ENCODE peak calls at places on chromosomes 16 and 17, in eight cellular contexts. One of them, this sample, is unnamed.

GRCh38 chr17:29733151-29733550 is 110.4 kb upstream of the CORO6 start:
- DNase-seq in left ventricle myocardium inferior: no peak
- DNase-seq in PC-3: peak; percentile 40
- DNase-seq in activated T-helper 1 cell treated with Interleukin-2 at 50 U/mL for 16 hours: no peak
- DNase-seq in A172: no peak
- DNase-seq in iris pigment epithelial cell: peak; percentile 82
- DNase-seq in HS-5: no peak
- DNase-seq in HTR-8/SVneo: no peak
- DNase-seq in this sample: no peak

GRCh38 chr17:48539177-48539576 is 5.7 kb downstream of the HOXB2 start:
- DNase-seq in iris pigment epithelial cell: peak; percentile 78
- DNase-seq in A172: peak; percentile 98
- DNase-seq in HS-5: no peak
- DNase-seq in PC-3: peak; percentile 57
- DNase-seq in activated T-helper 1 cell treated with Interleukin-2 at 50 U/mL for 16 hours: no peak
- DNase-seq in left ventricle myocardium inferior: no peak
- DNase-seq in HTR-8/SVneo: peak; percentile 62
- DNase-seq in this sample: no peak

GRCh38 chr17:62765351-62765750 is 42.8 kb downstream of the MARCHF10 start:
- DNase-seq in HS-5: no peak
- DNase-seq in A172: no peak
- DNase-seq in PC-3: no peak
- DNase-seq in HTR-8/SVneo: no peak
- DNase-seq in iris pigment epithelial cell: no peak
- DNase-seq in left ventricle myocardium inferior: no peak
- DNase-seq in activated T-helper 1 cell treated with Interleukin-2 at 50 U/mL for 16 hours: no peak
- DNase-seq in this sample: no peak

GRCh38 chr17:49146620-49147306 is 14.2 kb downstream of the B4GALNT2 start:
- DNase-seq in activated T-helper 1 cell treated with Interleukin-2 at 50 U/mL for 16 hours: no peak
- DNase-seq in iris pigment epithelial cell: peak; percentile 100
- DNase-seq in left ventricle myocardium inferior: no peak
- DNase-seq in HTR-8/SVneo: peak; percentile 97
- DNase-seq in A172: peak; percentile 98
- DNase-seq in PC-3: peak; percentile 99
- DNase-seq in HS-5: peak; percentile 100
- DNase-seq in this sample: no peak

GRCh38 chr17:62805234-62805633 is 2.9 kb downstream of the MARCHF10 start:
- DNase-seq in left ventricle myocardium inferior: no peak
- DNase-seq in HS-5: no peak
- DNase-seq in iris pigment epithelial cell: no peak
- DNase-seq in activated T-helper 1 cell treated with Interleukin-2 at 50 U/mL for 16 hours: no peak
- DNase-seq in PC-3: no peak
- DNase-seq in A172: no peak
- DNase-seq in HTR-8/SVneo: no peak
- DNase-seq in this sample: no peak

GRCh38 chr17:32335647-32336046 is 6.3 kb downstream of the C17orf75 start:
- DNase-seq in PC-3: no peak
- DNase-seq in left ventricle myocardium inferior: no peak
- DNase-seq in HTR-8/SVneo: no peak
- DNase-seq in iris pigment epithelial cell: peak; percentile 88
- DNase-seq in A172: peak; percentile 69
- DNase-seq in activated T-helper 1 cell treated with Interleukin-2 at 50 U/mL for 16 hours: no peak
- DNase-seq in HS-5: peak; percentile 58
- DNase-seq in this sample: no peak

GRCh38 chr16:29727452-29727851 is 18.3 kb downstream of the C16orf54 start:
- DNase-seq in HS-5: no peak
- DNase-seq in A172: no peak
- DNase-seq in activated T-helper 1 cell treated with Interleukin-2 at 50 U/mL for 16 hours: no peak
- DNase-seq in PC-3: no peak
- DNase-seq in iris pigment epithelial cell: no peak
- DNase-seq in HTR-8/SVneo: no peak
- DNase-seq in left ventricle myocardium inferior: no peak
- DNase-seq in this sample: no peak

GRCh38 chr16:58563235-58563634 is 47.9 kb downstream of the SETD6 start:
- DNase-seq in activated T-helper 1 cell treated with Interleukin-2 at 50 U/mL for 16 hours: no peak
- DNase-seq in HTR-8/SVneo: peak; percentile 29
- DNase-seq in iris pigment epithelial cell: peak; percentile 79
- DNase-seq in HS-5: peak; percentile 54
- DNase-seq in A172: peak; percentile 53
- DNase-seq in left ventricle myocardium inferior: no peak
- DNase-seq in PC-3: peak; percentile 74
- DNase-seq in this sample: no peak

GRCh38 chr17:64020068-64020766 is at the start of gene ICAM2:
- DNase-seq in A172: no peak
- DNase-seq in PC-3: no peak
- DNase-seq in HTR-8/SVneo: no peak
- DNase-seq in iris pigment epithelial cell: no peak
- DNase-seq in HS-5: no peak
- DNase-seq in left ventricle myocardium inferior: peak; percentile 61
- DNase-seq in activated T-helper 1 cell treated with Interleukin-2 at 50 U/mL for 16 hours: peak; percentile 84
- DNase-seq in this sample: peak; percentile 91

GRCh38 chr17:81858967-81859905 is 1.1 kb downstream of the P4HB start:
- DNase-seq in HTR-8/SVneo: no peak
- DNase-seq in iris pigment epithelial cell: peak; percentile 39
- DNase-seq in left ventricle myocardium inferior: no peak
- DNase-seq in activated T-helper 1 cell treated with Interleukin-2 at 50 U/mL for 16 hours: no peak
- DNase-seq in PC-3: peak; percentile 24
- DNase-seq in A172: no peak
- DNase-seq in HS-5: no peak
- DNase-seq in this sample: peak; percentile 38

GRCh38 chr16:28163699-28164584 is 47.8 kb downstream of the XPO6 start:
- DNase-seq in activated T-helper 1 cell treated with Interleukin-2 at 50 U/mL for 16 hours: no peak
- DNase-seq in A172: no peak
- DNase-seq in HS-5: no peak
- DNase-seq in HTR-8/SVneo: no peak
- DNase-seq in PC-3: no peak
- DNase-seq in left ventricle myocardium inferior: no peak
- DNase-seq in iris pigment epithelial cell: peak; percentile 84
- DNase-seq in this sample: no peak

GRCh38 chr17:50055055-50055425 is 870 bp upstream of the ITGA3 start:
- DNase-seq in HTR-8/SVneo: no peak
- DNase-seq in activated T-helper 1 cell treated with Interleukin-2 at 50 U/mL for 16 hours: no peak
- DNase-seq in A172: peak; percentile 57
- DNase-seq in PC-3: peak; percentile 95
- DNase-seq in iris pigment epithelial cell: no peak
- DNase-seq in left ventricle myocardium inferior: no peak
- DNase-seq in HS-5: no peak
- DNase-seq in this sample: peak; percentile 12

GRCh38 chr16:63913278-63913677 is 1208.6 kb downstream of the CDH11 start:
- DNase-seq in HS-5: no peak
- DNase-seq in iris pigment epithelial cell: no peak
- DNase-seq in activated T-helper 1 cell treated with Interleukin-2 at 50 U/mL for 16 hours: no peak
- DNase-seq in PC-3: no peak
- DNase-seq in HTR-8/SVneo: no peak
- DNase-seq in left ventricle myocardium inferior: no peak
- DNase-seq in A172: no peak
- DNase-seq in this sample: no peak

GRCh38 chr17:50689251-50689650 is 18.5 kb downstream of the ANKRD40 start:
- DNase-seq in A172: peak; percentile 75
- DNase-seq in left ventricle myocardium inferior: no peak
- DNase-seq in PC-3: peak; percentile 57
- DNase-seq in iris pigment epithelial cell: peak; percentile 56
- DNase-seq in HS-5: no peak
- DNase-seq in HTR-8/SVneo: peak; percentile 69
- DNase-seq in activated T-helper 1 cell treated with Interleukin-2 at 50 U/mL for 16 hours: no peak
- DNase-seq in this sample: no peak

GRCh38 chr16:8943001-8943763 is 20.5 kb downstream of the USP7 start:
- DNase-seq in HTR-8/SVneo: no peak
- DNase-seq in activated T-helper 1 cell treated with Interleukin-2 at 50 U/mL for 16 hours: no peak
- DNase-seq in PC-3: no peak
- DNase-seq in iris pigment epithelial cell: no peak
- DNase-seq in left ventricle myocardium inferior: no peak
- DNase-seq in HS-5: no peak
- DNase-seq in A172: no peak
- DNase-seq in this sample: no peak

GRCh38 chr17:82592751-82593589 is 55.3 kb downstream of the WDR45B start:
- DNase-seq in A172: peak; percentile 67
- DNase-seq in HTR-8/SVneo: peak; percentile 39
- DNase-seq in left ventricle myocardium inferior: peak; percentile 54
- DNase-seq in PC-3: peak; percentile 83
- DNase-seq in activated T-helper 1 cell treated with Interleukin-2 at 50 U/mL for 16 hours: peak; percentile 39
- DNase-seq in HS-5: no peak
- DNase-seq in iris pigment epithelial cell: peak; percentile 74
- DNase-seq in this sample: peak; percentile 83

GRCh38 chr17:66619196-66619595 is 215.7 kb upstream of the CACNG5 start:
- DNase-seq in left ventricle myocardium inferior: no peak
- DNase-seq in PC-3: no peak
- DNase-seq in iris pigment epithelial cell: no peak
- DNase-seq in activated T-helper 1 cell treated with Interleukin-2 at 50 U/mL for 16 hours: no peak
- DNase-seq in A172: no peak
- DNase-seq in HS-5: no peak
- DNase-seq in HTR-8/SVneo: no peak
- DNase-seq in this sample: no peak

GRCh38 chr17:7632492-7632894 is 2.6 kb downstream of the SHBG start:
- DNase-seq in left ventricle myocardium inferior: no peak
- DNase-seq in HTR-8/SVneo: peak; percentile 65
- DNase-seq in iris pigment epithelial cell: peak; percentile 50
- DNase-seq in A172: peak; percentile 59
- DNase-seq in PC-3: peak; percentile 58
- DNase-seq in activated T-helper 1 cell treated with Interleukin-2 at 50 U/mL for 16 hours: no peak
- DNase-seq in HS-5: no peak
- DNase-seq in this sample: no peak

GRCh38 chr17:13634001-13634400 is 32.3 kb upstream of the HS3ST3A1 start:
- DNase-seq in iris pigment epithelial cell: peak; percentile 54
- DNase-seq in A172: no peak
- DNase-seq in HTR-8/SVneo: no peak
- DNase-seq in HS-5: peak; percentile 49
- DNase-seq in activated T-helper 1 cell treated with Interleukin-2 at 50 U/mL for 16 hours: no peak
- DNase-seq in left ventricle myocardium inferior: no peak
- DNase-seq in PC-3: no peak
- DNase-seq in this sample: no peak

GRCh38 chr16:30965436-30965835 is 7.9 kb downstream of the SETD1A start:
- DNase-seq in PC-3: no peak
- DNase-seq in left ventricle myocardium inferior: no peak
- DNase-seq in activated T-helper 1 cell treated with Interleukin-2 at 50 U/mL for 16 hours: no peak
- DNase-seq in iris pigment epithelial cell: no peak
- DNase-seq in HS-5: no peak
- DNase-seq in HTR-8/SVneo: no peak
- DNase-seq in A172: no peak
- DNase-seq in this sample: no peak

GRCh38 chr17:72569193-72569946 is 448.6 kb downstream of the SOX9 start:
- DNase-seq in A172: no peak
- DNase-seq in HS-5: no peak
- DNase-seq in HTR-8/SVneo: no peak
- DNase-seq in iris pigment epithelial cell: no peak
- DNase-seq in activated T-helper 1 cell treated with Interleukin-2 at 50 U/mL for 16 hours: no peak
- DNase-seq in left ventricle myocardium inferior: no peak
- DNase-seq in PC-3: no peak
- DNase-seq in this sample: no peak

GRCh38 chr16:19410435-19411153 is 7.1 kb upstream of the TMC5 start:
- DNase-seq in left ventricle myocardium inferior: no peak
- DNase-seq in PC-3: peak; percentile 53
- DNase-seq in A172: no peak
- DNase-seq in activated T-helper 1 cell treated with Interleukin-2 at 50 U/mL for 16 hours: no peak
- DNase-seq in HTR-8/SVneo: no peak
- DNase-seq in HS-5: no peak
- DNase-seq in iris pigment epithelial cell: no peak
- DNase-seq in this sample: no peak

GRCh38 chr16:51450913-51451312 is 299.8 kb upstream of the SALL1 start:
- DNase-seq in HS-5: no peak
- DNase-seq in HTR-8/SVneo: no peak
- DNase-seq in activated T-helper 1 cell treated with Interleukin-2 at 50 U/mL for 16 hours: no peak
- DNase-seq in left ventricle myocardium inferior: no peak
- DNase-seq in iris pigment epithelial cell: no peak
- DNase-seq in PC-3: no peak
- DNase-seq in A172: no peak
- DNase-seq in this sample: no peak

GRCh38 chr17:49341356-49341755 is 20.7 kb downstream of the ZNF652 start:
- DNase-seq in iris pigment epithelial cell: no peak
- DNase-seq in HS-5: no peak
- DNase-seq in PC-3: no peak
- DNase-seq in A172: no peak
- DNase-seq in left ventricle myocardium inferior: no peak
- DNase-seq in activated T-helper 1 cell treated with Interleukin-2 at 50 U/mL for 16 hours: no peak
- DNase-seq in HTR-8/SVneo: no peak
- DNase-seq in this sample: no peak

GRCh38 chr17:15364615-15365014 is 23.2 kb upstream of the TEKT3 start:
- DNase-seq in HTR-8/SVneo: no peak
- DNase-seq in PC-3: peak; percentile 29
- DNase-seq in HS-5: no peak
- DNase-seq in iris pigment epithelial cell: peak; percentile 11
- DNase-seq in A172: no peak
- DNase-seq in activated T-helper 1 cell treated with Interleukin-2 at 50 U/mL for 16 hours: no peak
- DNase-seq in left ventricle myocardium inferior: no peak
- DNase-seq in this sample: no peak

GRCh38 chr16:28527985-28528384 is 10.8 kb downstream of the NUPR1 start:
- DNase-seq in HS-5: no peak
- DNase-seq in HTR-8/SVneo: no peak
- DNase-seq in activated T-helper 1 cell treated with Interleukin-2 at 50 U/mL for 16 hours: no peak
- DNase-seq in A172: no peak
- DNase-seq in left ventricle myocardium inferior: no peak
- DNase-seq in iris pigment epithelial cell: no peak
- DNase-seq in PC-3: no peak
- DNase-seq in this sample: no peak

GRCh38 chr17:69179227-69179952 is 37.7 kb upstream of the ABCA6 start:
- DNase-seq in iris pigment epithelial cell: peak; percentile 82
- DNase-seq in activated T-helper 1 cell treated with Interleukin-2 at 50 U/mL for 16 hours: no peak
- DNase-seq in PC-3: no peak
- DNase-seq in left ventricle myocardium inferior: no peak
- DNase-seq in HTR-8/SVneo: no peak
- DNase-seq in A172: peak; percentile 69
- DNase-seq in HS-5: peak; percentile 8
- DNase-seq in this sample: no peak

GRCh38 chr17:30599424-30600061 is 122.3 kb downstream of the GOSR1 start:
- DNase-seq in HTR-8/SVneo: no peak
- DNase-seq in left ventricle myocardium inferior: no peak
- DNase-seq in PC-3: no peak
- DNase-seq in HS-5: no peak
- DNase-seq in A172: no peak
- DNase-seq in iris pigment epithelial cell: no peak
- DNase-seq in activated T-helper 1 cell treated with Interleukin-2 at 50 U/mL for 16 hours: no peak
- DNase-seq in this sample: no peak

GRCh38 chr16:50467943-50468748 is 80.0 kb upstream of the NKD1 start:
- DNase-seq in A172: no peak
- DNase-seq in HTR-8/SVneo: no peak
- DNase-seq in iris pigment epithelial cell: peak; percentile 3
- DNase-seq in HS-5: no peak
- DNase-seq in PC-3: no peak
- DNase-seq in left ventricle myocardium inferior: no peak
- DNase-seq in activated T-helper 1 cell treated with Interleukin-2 at 50 U/mL for 16 hours: no peak
- DNase-seq in this sample: no peak

GRCh38 chr17:3851461-3852100 is 5.5 kb upstream of the NCBP3 start:
- DNase-seq in left ventricle myocardium inferior: no peak
- DNase-seq in HTR-8/SVneo: no peak
- DNase-seq in PC-3: no peak
- DNase-seq in iris pigment epithelial cell: no peak
- DNase-seq in A172: no peak
- DNase-seq in activated T-helper 1 cell treated with Interleukin-2 at 50 U/mL for 16 hours: no peak
- DNase-seq in HS-5: no peak
- DNase-seq in this sample: no peak